ENCODE peak calls at places on chromosomes 1 and 21, in five cellular contexts. D is lower leg skin, E is A549, W is fibroblast of villous mesenchyme, T is AG04450. H is an unnamed sample.

GRCh38 chr1:35220976-35221375 is 28.0 kb upstream of the SFPQ start:
- DNase-seq in D (no peak), E (peak), W (no peak), T (no peak), H (no peak)

GRCh38 chr1:112791723-112792104 is 76.6 kb upstream of the PPM1J start:
- DNase-seq in D (no peak), E (no peak), W (no peak), T (no peak), H (no peak)

GRCh38 chr1:17190526-17190995 is 14.4 kb upstream of the PADI1 start:
- DNase-seq in D (peak), E (no peak), W (no peak), T (no peak), H (no peak)

GRCh38 chr1:200873671-200874397 is 1.1 kb downstream of the GPR25 start:
- DNase-seq in D (peak), E (no peak), W (no peak), T (no peak), H (peak)

GRCh38 chr1:17967623-17968022 is 140.0 kb upstream of the IGSF21 start:
- DNase-seq in D (no peak), E (no peak), W (no peak), T (no peak), H (no peak)

GRCh38 chr1:54977938-54978337 is 2.5 kb upstream of the TMEM61 start:
- DNase-seq in D (peak), E (no peak), W (no peak), T (no peak), H (no peak)

GRCh38 chr1:39488012-39488545 is 3.4 kb upstream of the BMP8A start:
- DNase-seq in D (peak), E (no peak), W (no peak), T (no peak), H (no peak)

GRCh38 chr1:115118596-115118995 is 29.3 kb upstream of the TSPAN2 start:
- DNase-seq in D (no peak), E (no peak), W (no peak), T (no peak), H (no peak)

GRCh38 chr1:184299076-184299790 is 87.6 kb upstream of the C1orf21 start:
- DNase-seq in D (no peak), E (no peak), W (peak), T (peak), H (no peak)

GRCh38 chr1:152673016-152673415 is 2.1 kb upstream of the LCE2C start:
- DNase-seq in D (no peak), E (no peak), W (no peak), T (no peak), H (no peak)

GRCh38 chr1:110153407-110153950 is 3.2 kb downstream of the SLC6A17 start:
- DNase-seq in D (no peak), E (no peak), W (no peak), T (no peak), H (no peak)

GRCh38 chr1:110152133-110152785 is 2.0 kb downstream of the SLC6A17 start:
- DNase-seq in D (no peak), E (peak), W (no peak), T (no peak), H (no peak)

GRCh38 chr1:110151175-110151715 is 951 bp downstream of the SLC6A17 start:
- DNase-seq in D (no peak), E (no peak), W (no peak), T (no peak), H (no peak)

GRCh38 chr1:110150330-110151174 is at the start of gene SLC6A17:
- DNase-seq in D (no peak), E (peak), W (peak), T (no peak), H (no peak)

DNA sequence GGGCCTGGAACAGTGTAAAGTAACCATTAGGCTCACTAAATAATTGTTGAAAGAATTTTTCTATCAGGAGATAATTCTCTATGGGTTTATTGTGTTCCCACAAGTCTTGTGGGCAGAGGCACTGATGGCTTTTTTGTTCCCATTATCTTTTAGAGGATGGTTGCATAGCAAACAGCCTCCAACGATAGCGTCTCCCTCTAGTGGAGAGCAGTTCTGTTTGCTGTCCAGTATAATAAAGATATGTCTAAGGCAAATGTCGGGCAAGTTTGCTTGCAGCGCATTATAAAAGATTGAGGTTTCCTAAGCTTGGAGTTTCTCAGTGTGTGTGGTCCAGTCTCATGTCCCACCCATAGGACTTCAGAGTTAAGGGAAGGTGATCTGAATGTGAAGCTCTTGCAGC is 1.3 kb upstream of the SLC6A17 start:
- DNase-seq in D (no peak), E (peak), W (no peak), T (no peak), H (no peak)
- TF ChIP-seq CTCF in D (no peak), E (peak), W (peak), T (peak), H (no peak)

GRCh38 chr1:227797612-227798011 is 17.9 kb upstream of the PRSS38 start:
- DNase-seq in D (no peak), E (no peak), W (no peak), T (no peak), H (no peak)
- H3K4me3 ChIP-seq in D (no peak), E (no peak), W (no peak), T (no peak), H (no peak)

DNA sequence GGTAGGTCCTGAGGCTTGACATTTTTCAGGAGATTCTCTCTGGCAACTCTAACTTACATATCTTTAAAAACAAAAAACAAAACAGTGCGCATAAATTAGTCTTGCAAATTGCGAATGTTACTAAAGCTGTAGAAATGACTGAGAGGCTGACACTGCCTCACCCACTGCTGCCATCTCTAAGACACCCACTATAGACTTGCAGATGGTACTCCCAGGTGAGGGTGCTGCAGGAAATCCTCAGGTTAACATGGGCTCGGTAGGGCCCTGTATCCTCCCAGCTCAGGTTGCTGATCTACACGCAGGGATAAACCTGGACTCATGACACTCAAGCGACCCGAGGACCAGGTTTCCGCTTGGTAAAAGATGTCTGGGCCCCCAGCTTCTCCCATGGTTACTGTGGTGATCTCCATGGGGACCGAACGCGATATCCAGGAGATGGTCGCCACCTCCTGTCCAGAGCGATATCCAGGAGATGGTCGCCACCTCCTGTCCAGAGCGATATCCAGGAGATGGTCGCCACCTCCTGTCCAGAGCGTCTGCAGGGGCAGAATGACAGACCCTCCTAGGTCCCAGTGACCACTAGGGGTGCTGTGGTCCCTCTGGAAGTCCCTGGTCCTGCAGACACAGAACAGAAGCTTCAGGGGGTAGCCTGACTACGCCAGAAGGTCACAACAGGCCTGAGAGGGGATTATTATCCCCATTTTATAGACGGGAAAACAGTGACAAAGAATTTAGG is 16.1 kb upstream of the LY9 start:
- DNase-seq in D (no peak), E (peak), W (no peak), T (no peak), H (no peak)
- TF ChIP-seq CTCF in D (no peak), E (peak), W (peak), T (peak), H (no peak)

DNA sequence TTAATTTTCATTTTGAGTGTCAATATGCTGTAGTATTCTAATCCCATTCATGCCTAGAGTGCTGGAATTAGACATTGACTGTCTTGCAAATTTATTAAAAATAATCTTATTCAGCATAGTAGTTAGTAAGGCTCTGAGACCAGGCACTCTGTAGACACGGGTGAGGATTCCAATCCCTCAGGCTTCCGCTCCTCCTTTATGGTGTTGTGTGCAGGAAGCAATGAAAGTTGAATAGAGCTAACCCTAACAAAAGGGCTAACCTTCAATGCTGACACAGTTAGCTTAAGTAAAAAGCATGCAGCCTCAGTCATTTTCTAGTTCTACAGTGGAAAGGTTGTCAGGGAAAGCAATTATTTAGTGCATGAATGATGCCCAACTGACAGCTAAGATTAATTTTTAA is 199.6 kb upstream of the SGIP1 start:
- DNase-seq in D (no peak), E (no peak), W (no peak), T (no peak), H (no peak)
- H3K4me3 ChIP-seq in D (no peak), E (peak), W (peak), T (peak), H (no peak)

DNA sequence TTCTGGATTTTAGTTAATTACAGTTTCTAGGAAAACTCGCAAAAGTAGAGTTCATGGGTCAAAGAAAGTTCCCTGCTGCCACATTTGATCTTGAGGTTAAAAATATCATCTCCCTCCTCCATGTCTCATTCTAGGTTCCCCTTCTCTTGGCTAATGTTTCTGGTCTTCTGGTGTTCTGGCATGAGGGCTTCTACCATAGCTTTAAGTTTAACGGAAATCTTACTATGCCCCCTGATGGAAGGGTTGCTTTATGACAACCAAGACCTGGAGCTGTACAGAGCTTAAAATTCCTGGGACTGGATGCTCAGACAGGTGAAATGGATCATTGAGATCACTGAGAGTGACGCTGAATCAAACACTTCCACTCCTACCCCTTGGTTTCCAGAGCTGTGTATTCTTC is 1881.7 kb downstream of the MRPL39 start:
- DNase-seq in D (no peak), E (no peak), W (no peak), T (no peak), H (no peak)
- TF ChIP-seq CTCF in D (no peak), E (no peak), W (no peak), T (no peak), H (no peak)

DNA sequence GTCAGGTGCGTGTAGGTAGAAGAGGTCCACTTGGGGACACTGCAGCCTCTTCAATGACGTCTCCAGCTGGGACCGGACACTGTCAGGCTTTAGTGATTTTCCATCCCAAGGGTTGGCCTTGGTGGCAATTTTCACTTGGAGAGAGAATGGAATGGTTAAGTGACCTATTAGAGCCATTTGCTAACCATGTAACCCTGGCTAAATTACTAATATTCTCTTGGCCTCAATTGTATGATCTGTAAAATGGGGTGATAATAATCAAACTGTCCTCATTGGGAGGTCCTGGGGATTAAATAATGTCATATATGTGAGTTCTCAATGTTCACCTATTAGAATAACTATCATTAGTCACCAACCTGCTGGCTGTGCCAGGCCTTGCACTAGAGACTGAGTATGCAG is 3.4 kb downstream of the AKR7A2 start:
- DNase-seq in D (no peak), E (no peak), W (no peak), T (no peak), H (no peak)
- H3K4me3 ChIP-seq in D (no peak), E (no peak), W (no peak), T (no peak), H (no peak)

GRCh38 chr1:154974086-154974807 is at the start of gene CKS1B:
- DNase-seq in D (peak), E (peak), W (peak), T (peak), H (peak)
- TF ChIP-seq CTCF in D (no peak), E (no peak), W (no peak), T (no peak), H (no peak)